ENCODE peak calls at places on chromosomes 5 and 9, in nine cellular contexts. W is DMS 273 treated with DMSO at 0.1 percent for 48 hours, U is amniotic stem cell, R is GM12864, A is M059J, T is kidney epithelial cell, C is head of caudate nucleus, X is left cardiac atrium, Y is neuronal stem cell. E is an unnamed sample.
A peak's percentile ranks its signal among the peaks of the same experiment; 100 is the strongest.

GRCh38 chr5:79684782-79685181 is 4.9 kb upstream of the CMYA5 start:
- DNase-seq in W (no peak), U (no peak), R (no peak), A (no peak), T (no peak), C (no peak), X (no peak), Y (no peak), E (no peak)

GRCh38 chr5:179870952-179871351 is 12.3 kb upstream of the MRNIP start:
- DNase-seq in W (no peak), U (no peak), R (no peak), A (no peak), T (no peak), C (no peak), X (no peak), Y (no peak), E (no peak)

GRCh38 chr5:166377756-166378155 is 1913.7 kb upstream of the WWC1 start:
- DNase-seq in W (no peak), U (no peak), R (no peak), A (peak; percentile 3), T (no peak), C (no peak), X (no peak), Y (no peak), E (no peak)

GRCh38 chr9:129408535-129409215 is 212.2 kb downstream of the C9orf50 start:
- DNase-seq in W (no peak), U (no peak), R (no peak), A (no peak), T (no peak), C (peak; percentile 63), X (peak; percentile 32), Y (no peak), E (no peak)

GRCh38 chr9:21747171-21747570 is 55.3 kb upstream of the MTAP start:
- DNase-seq in W (no peak), U (no peak), R (no peak), A (no peak), T (no peak), C (no peak), X (no peak), Y (no peak), E (no peak)

GRCh38 chr5:160342413-160342941 is 27.9 kb downstream of the C1QTNF2 start:
- DNase-seq in W (no peak), U (no peak), R (no peak), A (peak; percentile 93), T (no peak), C (no peak), X (no peak), Y (no peak), E (peak; percentile 70)

GRCh38 chr5:154191467-154192261 is 1.1 kb downstream of the GALNT10 start:
- DNase-seq in W (no peak), U (no peak), R (no peak), A (no peak), T (no peak), C (no peak), X (no peak), Y (no peak), E (no peak)

GRCh38 chr5:43010956-43011355 is 29.2 kb downstream of the ANXA2R start:
- DNase-seq in W (no peak), U (no peak), R (no peak), A (no peak), T (no peak), C (no peak), X (no peak), Y (no peak), E (no peak)

GRCh38 chr5:66882592-66883227 is 286.5 kb downstream of the MAST4 start:
- DNase-seq in W (no peak), U (no peak), R (peak; percentile 15), A (peak; percentile 61), T (no peak), C (no peak), X (no peak), Y (no peak), E (no peak)

GRCh38 chr5:42462089-42462488 is 38.9 kb downstream of the GHR start:
- DNase-seq in W (no peak), U (no peak), R (no peak), A (no peak), T (no peak), C (no peak), X (no peak), Y (no peak), E (no peak)

GRCh38 chr5:7878381-7878873 is 9.5 kb downstream of the MTRR start:
- DNase-seq in W (no peak), U (no peak), R (peak; percentile 57), A (peak; percentile 23), T (peak; percentile 23), C (no peak), X (no peak), Y (no peak), E (no peak)

GRCh38 chr5:172979778-172980177 is 3.8 kb upstream of the ATP6V0E1 start:
- DNase-seq in W (no peak), U (no peak), R (no peak), A (peak; percentile 42), T (no peak), C (no peak), X (no peak), Y (no peak), E (no peak)

GRCh38 chr9:35490155-35490909 is 421 bp downstream of the RUSC2 start:
- DNase-seq in W (no peak), U (no peak), R (no peak), A (peak; percentile 24), T (no peak), C (peak; percentile 24), X (peak; percentile 39), Y (no peak), E (no peak)

GRCh38 chr5:150948539-150948938 is 43.8 kb upstream of the ZNF300 start:
- DNase-seq in W (no peak), U (no peak), R (no peak), A (no peak), T (no peak), C (no peak), X (no peak), Y (no peak), E (no peak)

GRCh38 chr9:97046228-97046627 is 7.3 kb upstream of the CTSV start:
- DNase-seq in W (no peak), U (no peak), R (no peak), A (peak; percentile 86), T (peak; percentile 75), C (peak; percentile 16), X (peak; percentile 36), Y (no peak), E (no peak)

GRCh38 chr5:132109494-132110053 is 36.0 kb downstream of the CSF2 start:
- DNase-seq in W (no peak), U (no peak), R (no peak), A (no peak), T (no peak), C (no peak), X (no peak), Y (no peak), E (no peak)

GRCh38 chr5:176178789-176179188 is 59.4 kb upstream of the SIMC1 start:
- DNase-seq in W (no peak), U (no peak), R (no peak), A (no peak), T (no peak), C (no peak), X (no peak), Y (no peak), E (no peak)

GRCh38 chr9:128275198-128276007 is at the start of gene GOLGA2:
- DNase-seq in W (peak; percentile 54), U (peak; percentile 72), R (no peak), A (peak; percentile 62), T (no peak), C (no peak), X (peak; percentile 65), Y (peak; percentile 48), E (no peak)

GRCh38 chr9:84556556-84556955 is 113.0 kb upstream of the NTRK2 start:
- DNase-seq in W (no peak), U (no peak), R (no peak), A (no peak), T (no peak), C (no peak), X (no peak), Y (no peak), E (no peak)

GRCh38 chr5:95841914-95842812 is 19.6 kb upstream of the GLRX start:
- DNase-seq in W (no peak), U (no peak), R (no peak), A (peak; percentile 28), T (no peak), C (no peak), X (peak; percentile 50), Y (no peak), E (no peak)

GRCh38 chr9:81424431-81424830 is 264.9 kb downstream of the TLE1 start:
- DNase-seq in W (no peak), U (no peak), R (no peak), A (no peak), T (no peak), C (no peak), X (no peak), Y (no peak), E (no peak)

GRCh38 chr9:17528859-17529258 is 50.0 kb upstream of the SH3GL2 start:
- DNase-seq in W (no peak), U (no peak), R (no peak), A (peak; percentile 38), T (no peak), C (no peak), X (no peak), Y (no peak), E (no peak)

GRCh38 chr5:79983618-79984017 is 7.4 kb downstream of the MTX3 start:
- DNase-seq in W (no peak), U (no peak), R (no peak), A (no peak), T (no peak), C (no peak), X (no peak), Y (no peak), E (no peak)

GRCh38 chr5:134555889-134556311 is 30.4 kb downstream of the JADE2 start:
- DNase-seq in W (peak; percentile 89), U (no peak), R (no peak), A (peak; percentile 98), T (no peak), C (peak; percentile 36), X (peak; percentile 82), Y (peak; percentile 39), E (no peak)

GRCh38 chr5:143146161-143146560 is 257.3 kb downstream of the NR3C1 start:
- DNase-seq in W (no peak), U (no peak), R (no peak), A (no peak), T (no peak), C (no peak), X (no peak), Y (no peak), E (no peak)

GRCh38 chr5:15386122-15386521 is 113.9 kb upstream of the FBXL7 start:
- DNase-seq in W (no peak), U (no peak), R (no peak), A (no peak), T (no peak), C (no peak), X (no peak), Y (no peak), E (no peak)

GRCh38 chr5:1948663-1949191 is 66.0 kb upstream of the IRX4 start:
- DNase-seq in W (no peak), U (no peak), R (no peak), A (no peak), T (no peak), C (no peak), X (peak; percentile 76), Y (no peak), E (no peak)

GRCh38 chr9:126519660-126520425 is 93.9 kb upstream of the LMX1B start:
- DNase-seq in W (no peak), U (no peak), R (no peak), A (no peak), T (no peak), C (no peak), X (no peak), Y (no peak), E (no peak)

GRCh38 chr5:157709346-157709745 is 21.9 kb upstream of the THG1L start:
- DNase-seq in W (no peak), U (no peak), R (no peak), A (peak; percentile 10), T (no peak), C (no peak), X (no peak), Y (no peak), E (no peak)

GRCh38 chr9:134491436-134491835 is 150.2 kb upstream of the COL5A1 start:
- DNase-seq in W (no peak), U (no peak), R (no peak), A (no peak), T (no peak), C (no peak), X (no peak), Y (no peak), E (no peak)

GRCh38 chr5:89878140-89878570 is 531.4 kb downstream of the CETN3 start:
- DNase-seq in W (no peak), U (peak; percentile 76), R (no peak), A (peak; percentile 90), T (peak; percentile 63), C (no peak), X (no peak), Y (no peak), E (peak; percentile 49)